ENCODE peak calls at places on chromosomes 5 and 9, in six cellular contexts. F, R, H, I, T and S are unnamed samples.

GRCh38 chr9:91945277-91946074 is 4.6 kb downstream of the ROR2 start:
- DNase-seq in F (no peak), R (no peak), H (peak; percentile 53), I (no peak), T (peak; percentile 76), S (peak; percentile 5)

GRCh38 chr9:109799792-109800191 is 19.8 kb downstream of the PALM2AKAP2 start:
- DNase-seq in F (no peak), R (no peak), H (no peak), I (peak; percentile 47), T (no peak), S (no peak)

GRCh38 chr9:122781671-122782070 is 7.1 kb upstream of the OR5C1 start:
- DNase-seq in F (no peak), R (no peak), H (no peak), I (no peak), T (no peak), S (no peak)

GRCh38 chr5:128284236-128284635 is 200.7 kb downstream of the SLC12A2 start:
- DNase-seq in F (no peak), R (no peak), H (no peak), I (peak; percentile 56), T (no peak), S (no peak)

GRCh38 chr5:18243846-18244245 is 609.6 kb downstream of the TAF11L14 start:
- DNase-seq in F (no peak), R (no peak), H (no peak), I (no peak), T (no peak), S (no peak)

GRCh38 chr5:142829821-142830220 is 59.6 kb downstream of the ARHGAP26 start:
- DNase-seq in F (no peak), R (no peak), H (no peak), I (peak; percentile 37), T (no peak), S (no peak)

GRCh38 chr9:3004572-3004971 is 160.7 kb upstream of the PUM3 start:
- DNase-seq in F (no peak), R (no peak), H (no peak), I (no peak), T (no peak), S (no peak)

GRCh38 chr9:123353984-123354591 is 1.9 kb upstream of the CRB2 start:
- DNase-seq in F (peak; percentile 55), R (no peak), H (peak; percentile 53), I (peak; percentile 56), T (peak; percentile 83), S (peak; percentile 72)

GRCh38 chr5:39570418-39571027 is 145.7 kb upstream of the DAB2 start:
- DNase-seq in F (no peak), R (no peak), H (no peak), I (peak; percentile 80), T (no peak), S (no peak)

GRCh38 chr9:134403292-134403681 is 77.0 kb downstream of the RXRA start:
- DNase-seq in F (peak; percentile 70), R (peak; percentile 86), H (no peak), I (no peak), T (peak; percentile 81), S (no peak)

GRCh38 chr9:6106576-6107339 is 91.3 kb upstream of the RANBP6 start:
- DNase-seq in F (no peak), R (no peak), H (no peak), I (peak; percentile 60), T (peak; percentile 42), S (no peak)

GRCh38 chr9:108869092-108869725 is 7.1 kb downstream of the ACTL7A start:
- DNase-seq in F (no peak), R (no peak), H (no peak), I (peak; percentile 59), T (peak; percentile 24), S (no peak)

GRCh38 chr9:106892632-106893031 is 29.7 kb downstream of the ZNF462 start:
- DNase-seq in F (no peak), R (no peak), H (peak; percentile 55), I (peak; percentile 97), T (peak; percentile 41), S (no peak)

GRCh38 chr5:149723374-149723773 is 6.7 kb upstream of the PPARGC1B start:
- DNase-seq in F (no peak), R (no peak), H (no peak), I (no peak), T (no peak), S (no peak)

GRCh38 chr5:141870871-141871270 is 7.3 kb downstream of the PCDH1 start:
- DNase-seq in F (peak; percentile 12), R (peak; percentile 52), H (no peak), I (peak; percentile 60), T (no peak), S (no peak)

GRCh38 chr5:157324237-157324636 is 58.3 kb downstream of the CYFIP2 start:
- DNase-seq in F (no peak), R (no peak), H (no peak), I (no peak), T (no peak), S (no peak)
- H3K36me3 ChIP-seq in F (peaks cover 36% of the 10 kb centered on the region), R (no peaks in the 10 kb centered on the region), H (no peaks in the 10 kb centered on the region), I (no peaks in the 10 kb centered on the region), T (no peaks in the 10 kb centered on the region), S (no peaks in the 10 kb centered on the region)

DNA sequence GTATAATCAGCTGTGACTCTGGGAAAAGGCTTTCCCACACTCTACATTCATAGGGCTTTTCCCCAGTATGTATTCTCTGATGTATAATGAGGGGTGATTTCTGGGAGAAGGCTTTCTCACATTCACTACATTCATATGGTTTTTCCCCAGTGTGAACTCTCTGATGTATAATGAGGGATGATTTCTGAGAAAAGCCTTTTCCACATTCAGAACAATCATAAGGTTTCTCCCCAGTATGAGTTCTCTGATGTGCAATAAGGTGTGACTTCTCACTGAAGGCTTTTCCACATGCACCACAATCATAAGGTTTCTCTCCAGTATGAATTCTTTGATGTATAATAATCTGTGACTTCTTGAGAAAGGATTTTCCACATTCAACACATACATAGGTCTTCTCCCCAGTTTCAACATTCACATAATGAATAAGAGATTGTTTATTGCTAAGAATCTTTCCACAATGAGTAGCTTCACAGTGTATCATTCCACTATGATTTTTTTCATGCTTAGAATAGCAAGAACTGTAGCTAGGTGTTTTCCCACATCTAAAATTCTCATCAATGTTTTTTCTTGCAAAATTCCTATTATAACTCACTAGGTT is 26.7 kb upstream of the ZNF300 start:
- DNase-seq in F (no peak), R (no peak), H (no peak), I (no peak), T (no peak), S (no peak)
- H3K4me3 ChIP-seq in F (no peak overlapping the region), R (no peak overlapping the region), H (no peak overlapping the region), I (no peak overlapping the region), T (no peak overlapping the region), S (no peak overlapping the region)

DNA sequence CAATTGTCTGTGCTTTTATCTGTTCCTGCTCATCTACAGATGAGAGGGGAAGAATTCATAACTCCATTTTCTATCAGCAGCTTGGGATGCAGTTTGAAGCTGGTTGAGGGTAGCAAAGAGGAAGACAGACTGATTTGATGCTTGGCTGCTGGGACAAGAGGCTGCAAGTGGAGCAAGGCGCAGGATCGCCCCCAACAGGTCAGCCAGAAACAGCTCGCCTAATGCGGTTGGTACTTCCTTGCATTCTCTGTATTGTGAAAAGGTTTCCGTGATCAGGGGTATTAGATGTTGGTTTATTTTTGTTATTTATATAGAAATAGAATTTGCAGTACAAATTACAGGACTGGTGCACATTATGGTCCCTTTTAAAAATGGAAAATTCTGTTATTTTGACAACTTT is 40.6 kb downstream of the ZNF883 start:
- DNase-seq in F (no peak), R (no peak), H (no peak), I (peak; percentile 29), T (no peak), S (peak; percentile 15)
- TF ChIP-seq CTCF in F (no peak), R (no peak), H (no peak), I (peak; percentile 39), T (no peak), S (no peak)

DNA sequence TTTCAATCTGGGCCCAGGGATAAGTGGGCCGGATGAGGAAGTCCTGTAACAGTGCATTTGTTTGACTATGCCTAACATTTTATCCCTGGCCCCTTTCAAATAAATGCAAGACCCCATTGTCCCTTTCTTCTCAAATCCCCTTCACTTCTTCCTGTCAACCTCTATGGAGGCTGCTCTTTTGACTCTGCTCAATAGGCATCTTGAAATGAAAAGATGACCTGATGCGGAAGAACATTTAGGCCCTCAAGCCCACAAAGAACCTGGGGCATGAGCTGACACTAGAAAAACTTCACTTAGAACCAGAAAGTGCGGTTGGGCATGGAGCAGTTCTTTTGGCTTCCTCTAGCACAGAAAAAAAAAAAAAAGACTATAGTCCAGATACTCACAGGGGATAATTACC is 1434.7 kb upstream of the WWC1 start:
- DNase-seq in F (no peak), R (no peak), H (no peak), I (no peak), T (no peak), S (no peak)
- H3K36me3 ChIP-seq in F (no peaks in the 10 kb centered on the region), R (no peaks in the 10 kb centered on the region), H (no peaks in the 10 kb centered on the region), I (no peaks in the 10 kb centered on the region), T (no peaks in the 10 kb centered on the region), S (no peaks in the 10 kb centered on the region)

GRCh38 chr9:14272924-14273528 is 40.9 kb downstream of the NFIB start:
- DNase-seq in F (no peak), R (no peak), H (no peak), I (no peak), T (no peak), S (no peak)
- H3K4me3 ChIP-seq in F (peak overlapping the region; percentile 42), R (peak overlapping the region; percentile 6), H (no peak overlapping the region), I (no peak overlapping the region), T (no peak overlapping the region), S (no peak overlapping the region)

GRCh38 chr9:13213337-13213736 is 66.2 kb downstream of the MPDZ start:
- DNase-seq in F (no peak), R (no peak), H (no peak), I (peak; percentile 30), T (no peak), S (no peak)
- TF ChIP-seq CTCF in F (peak; percentile 45), R (peak; percentile 36), H (peak; percentile 42), I (peak; percentile 62), T (peak; percentile 66), S (no peak)

DNA sequence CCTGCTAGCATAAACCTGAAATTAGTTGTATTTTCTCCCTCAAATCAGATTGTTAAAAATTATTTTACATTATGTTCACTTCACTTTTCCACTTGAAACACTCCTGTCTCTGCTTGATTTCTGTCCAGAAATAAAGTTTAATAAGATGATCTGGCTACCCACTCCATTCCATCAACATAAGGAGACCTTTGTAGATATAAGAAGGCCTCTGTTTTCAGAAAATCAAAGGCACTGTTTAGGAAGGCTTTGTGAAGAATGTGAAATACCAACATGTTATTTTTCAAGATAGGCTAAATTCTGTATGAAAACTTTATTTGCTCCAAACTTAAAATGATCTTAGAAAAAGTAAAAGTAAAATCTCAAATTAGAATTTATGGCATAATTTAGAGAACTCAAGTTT is 15.1 kb downstream of the RHOBTB3 start:
- DNase-seq in F (no peak), R (no peak), H (no peak), I (no peak), T (no peak), S (no peak)
- H3K36me3 ChIP-seq in F (peaks cover 41% of the 10 kb centered on the region), R (no peaks in the 10 kb centered on the region), H (no peaks in the 10 kb centered on the region), I (no peaks in the 10 kb centered on the region), T (no peaks in the 10 kb centered on the region), S (peaks cover 4% of the 10 kb centered on the region)

GRCh38 chr9:89411759-89412158 is 86.2 kb downstream of the SEMA4D start:
- DNase-seq in F (no peak), R (no peak), H (no peak), I (no peak), T (peak; percentile 47), S (no peak)
- H3K4me3 ChIP-seq in F (no peak overlapping the region), R (no peak overlapping the region), H (no peak overlapping the region), I (no peak overlapping the region), T (no peak overlapping the region), S (no peak overlapping the region)

DNA sequence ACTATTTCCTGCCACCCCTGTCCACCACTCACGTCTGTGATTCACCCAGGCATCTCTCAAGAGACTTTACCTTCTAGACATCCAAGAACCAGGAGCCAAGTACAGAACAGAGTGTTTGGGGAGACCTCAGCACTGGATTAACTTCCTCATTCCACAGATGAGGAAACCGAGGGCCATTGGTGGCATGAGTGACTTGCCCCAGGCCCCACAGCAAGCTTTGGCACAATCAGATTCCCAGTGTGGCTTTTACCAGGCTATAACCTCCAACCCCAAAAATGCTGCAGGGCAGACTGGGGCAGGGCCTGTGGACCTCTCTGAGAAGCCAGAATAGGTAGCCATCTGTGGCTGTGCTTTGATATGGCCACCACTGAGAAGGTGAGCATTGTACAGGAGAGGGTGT is 84.3 kb downstream of the NRG2 start:
- DNase-seq in F (no peak), R (no peak), H (no peak), I (no peak), T (no peak), S (no peak)
- TF ChIP-seq CTCF in F (no peak), R (no peak), H (no peak), I (no peak), T (no peak), S (no peak)